ENCODE peak calls at places on chromosome 16, in seven cellular contexts. K is GM12865; N is AG04450; F is AG04449; P is GM23338; T is neural progenitor cell; B is CD8-positive, alpha-beta T cell. V is an unnamed sample.

GRCh38 chr16:69727916-69728270 is 1.5 kb upstream of the NQO1 start:
- DNase-seq in N (no peak), T (no peak), K (no peak), F (no peak), P (no peak), B (no peak), V (no peak)

GRCh38 chr16:87246269-87247065 is 70.7 kb downstream of the C16orf95 start:
- DNase-seq in N (no peak), T (no peak), K (no peak), P (no peak), B (no peak), F (no peak), V (no peak)

GRCh38 chr16:86626966-86627365 is 48.6 kb downstream of the FOXL1 start:
- DNase-seq in K (no peak), B (no peak), N (no peak), P (no peak), F (no peak), T (no peak), V (no peak)

GRCh38 chr16:51327001-51327400 is 175.9 kb upstream of the SALL1 start:
- DNase-seq in K (no peak), N (peak; percentile 8), F (no peak), T (no peak), B (no peak), P (no peak), V (peak; percentile 82)

GRCh38 chr16:80997139-80997798 is 9.4 kb downstream of the CMC2 start:
- DNase-seq in T (no peak), N (no peak), P (no peak), K (peak; percentile 43), F (no peak), B (no peak), V (peak; percentile 67)

GRCh38 chr16:82135844-82136243 is 34.2 kb downstream of the MPHOSPH6 start:
- DNase-seq in F (no peak), P (no peak), T (no peak), K (no peak), N (no peak), B (no peak), V (no peak)

GRCh38 chr16:14486520-14487303 is 143.3 kb downstream of the PARN start:
- DNase-seq in N (peak; percentile 86), F (peak; percentile 67), T (peak; percentile 36), B (no peak), P (peak; percentile 46), K (no peak), V (peak; percentile 98)

GRCh38 chr16:53091508-53092211 is 36.9 kb downstream of the CHD9 start:
- DNase-seq in K (peak; percentile 72), T (peak; percentile 48), B (no peak), F (peak; percentile 81), P (peak; percentile 76), N (peak; percentile 71), V (peak; percentile 88)

GRCh38 chr16:23107878-23108277 is 41.4 kb downstream of the USP31 start:
- DNase-seq in K (no peak), F (no peak), N (no peak), T (no peak), P (no peak), B (no peak), V (no peak)

GRCh38 chr16:10590342-10590741 is 9.9 kb upstream of the EMP2 start:
- DNase-seq in F (no peak), P (no peak), T (no peak), B (no peak), N (no peak), K (no peak), V (no peak)

GRCh38 chr16:86572041-86572521 is 5.5 kb downstream of the FOXC2 start:
- DNase-seq in P (no peak), T (no peak), B (no peak), N (no peak), K (no peak), F (no peak), V (no peak)

GRCh38 chr16:11726008-11726407 is 16.6 kb downstream of the TXNDC11 start:
- DNase-seq in N (no peak), K (no peak), F (no peak), P (no peak), T (no peak), B (no peak), V (no peak)

GRCh38 chr16:88638323-88639230 is at the start of gene IL17C:
- DNase-seq in T (no peak), N (no peak), B (no peak), K (no peak), P (peak; percentile 80), F (no peak), V (no peak)

GRCh38 chr16:62903961-62904502 is 867.8 kb upstream of the CDH8 start:
- DNase-seq in K (no peak), B (no peak), P (no peak), N (no peak), F (no peak), T (no peak), V (no peak)

GRCh38 chr16:19766554-19766884 is 48.4 kb downstream of the IQCK start:
- DNase-seq in F (no peak), P (no peak), T (no peak), B (no peak), N (no peak), K (no peak), V (no peak)

GRCh38 chr16:177394-177822 is 928 bp downstream of the HBA1 start:
- DNase-seq in B (no peak), T (peak; percentile 39), F (no peak), P (no peak), K (no peak), N (no peak), V (peak; percentile 40)

GRCh38 chr16:67339453-67339852 is 12.8 kb downstream of the LRRC36 start:
- DNase-seq in P (peak; percentile 21), B (no peak), T (no peak), K (peak; percentile 26), F (no peak), N (peak; percentile 10), V (peak; percentile 70)

GRCh38 chr16:85323230-85323960 is 211.1 kb upstream of the CIBAR2 start:
- DNase-seq in P (no peak), T (no peak), B (no peak), N (no peak), K (no peak), F (no peak), V (no peak)

GRCh38 chr16:85321856-85322271 is 209.6 kb upstream of the CIBAR2 start:
- DNase-seq in F (no peak), N (peak; percentile 78), T (no peak), P (no peak), B (no peak), K (no peak), V (peak; percentile 99)

GRCh38 chr16:85324506-85324905 is 212.2 kb upstream of the CIBAR2 start:
- DNase-seq in T (no peak), F (no peak), B (no peak), N (no peak), K (no peak), P (no peak), V (no peak)

GRCh38 chr16:85326113-85326793 is 214.0 kb upstream of the CIBAR2 start:
- DNase-seq in N (no peak), K (no peak), P (no peak), F (no peak), T (no peak), B (no peak), V (no peak)

DNA sequence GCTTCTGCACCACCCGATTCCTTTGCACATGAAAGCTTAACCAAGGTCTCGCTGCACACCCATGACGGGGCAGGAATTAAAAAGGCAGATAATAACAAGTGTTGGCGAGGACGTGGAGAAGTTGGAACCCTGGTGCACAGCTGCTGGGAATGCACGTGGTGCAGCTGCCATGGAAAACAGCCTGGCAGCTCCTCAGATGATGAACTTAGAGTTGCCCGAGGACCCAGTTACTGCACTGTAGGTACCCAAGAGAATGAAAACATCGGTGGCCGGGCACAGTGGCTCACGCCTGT is 211.6 kb upstream of the CIBAR2 start:
- DNase-seq in F (no peak), P (no peak), T (no peak), N (no peak), K (no peak), B (no peak), V (no peak)
- TF ChIP-seq CTCF in F (no peak), P (no peak), T (no peak), N (no peak), K (no peak), B (no peak), V (no peak)

DNA sequence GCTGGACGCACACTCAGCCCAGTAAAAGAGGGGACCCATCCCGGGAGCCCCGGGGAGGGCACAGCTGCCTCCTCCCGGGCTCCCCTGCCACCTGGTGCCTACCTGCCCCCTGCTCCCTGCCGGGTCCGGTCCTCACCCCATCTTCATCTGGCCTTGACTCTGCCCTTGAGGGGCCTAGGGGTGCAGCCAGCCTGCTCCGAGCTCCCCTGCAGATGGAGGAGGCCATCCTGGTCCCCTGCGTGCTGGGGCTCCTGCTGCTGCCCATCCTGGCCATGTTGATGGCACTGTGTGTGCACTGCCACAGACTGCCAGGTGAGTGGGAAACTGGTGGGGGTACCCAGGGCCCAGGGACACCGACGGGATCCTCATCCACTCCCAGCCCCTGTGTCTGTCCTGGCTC is 354 bp downstream of the LAT start:
- DNase-seq in T (no peak), F (no peak), N (no peak), K (no peak), P (no peak), B (no peak), V (no peak)
- H3K4me3 ChIP-seq in T (no peak overlapping the region), F (no peak overlapping the region), N (no peak overlapping the region), K (peak overlapping the region; percentile 26), P (no peak overlapping the region), B (peak overlapping the region; percentile 100), V (no peak overlapping the region)

GRCh38 chr16:65469116-65469515 is 347.3 kb upstream of the CDH11 start:
- DNase-seq in T (no peak), K (no peak), P (no peak), B (no peak), N (no peak), F (no peak), V (no peak)
- TF ChIP-seq CTCF in T (no peak), K (no peak), P (no peak), B (no peak), N (no peak), F (no peak), V (no peak)

GRCh38 chr16:3501783-3502400 is 1.1 kb downstream of the CLUAP1 start:
- DNase-seq in T (no peak), B (no peak), N (no peak), P (peak; percentile 35), F (no peak), K (no peak), V (no peak)

GRCh38 chr16:3508736-3509135 is 7.9 kb downstream of the CLUAP1 start:
- DNase-seq in B (no peak), P (no peak), N (no peak), T (no peak), F (no peak), K (no peak), V (no peak)

GRCh38 chr16:3497771-3498170 is 2.5 kb upstream of the C16orf90 start:
- DNase-seq in N (no peak), K (no peak), T (no peak), B (no peak), F (no peak), P (no peak), V (no peak)

GRCh38 chr16:3498988-3499387 is 1.8 kb upstream of the CLUAP1 start:
- DNase-seq in N (no peak), T (no peak), B (no peak), K (no peak), P (no peak), F (no peak), V (no peak)

DNA sequence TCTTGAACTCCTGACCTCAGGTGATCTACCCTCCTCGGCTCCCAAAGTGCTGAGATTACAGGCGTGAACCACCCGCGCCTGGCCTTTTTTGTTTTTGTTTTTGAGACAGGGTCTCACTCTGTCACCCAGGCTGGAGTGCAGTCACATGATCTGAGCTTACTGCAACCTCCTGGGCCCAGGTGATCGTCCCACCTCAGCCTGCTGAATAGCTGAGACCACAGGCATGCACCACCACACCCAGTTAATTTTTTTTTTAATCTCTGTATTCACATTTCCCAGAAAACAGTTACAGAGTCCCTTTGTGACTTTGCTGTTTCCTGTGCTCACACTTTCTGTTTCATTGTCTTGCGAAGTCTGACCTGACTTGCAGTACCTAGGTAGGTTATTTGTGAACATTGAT is 2.7 kb downstream of the CLUAP1 start:
- DNase-seq in B (peak; percentile 73), N (no peak), T (no peak), P (no peak), F (no peak), K (peak; percentile 48), V (no peak)
- H3K4me3 ChIP-seq in B (peak overlapping the region; percentile 45), N (no peak overlapping the region), T (no peak overlapping the region), P (no peak overlapping the region), F (no peak overlapping the region), K (no peak overlapping the region), V (no peak overlapping the region)

V was measured in fibroblast of the aortic adventitia.